ENCODE peak calls at places on chromosomes 6 and 20, in six cellular contexts. R, W, A, H, P and K are unnamed samples.

GRCh38 chr6:166381381-166381732 is 1.4 kb downstream of the MPC1 start:
- DNase-seq in R (no peak), W (no peak), A (no peak), H (no peak), P (no peak), K (no peak)

GRCh38 chr20:16308754-16309153 is 264.5 kb downstream of the KIF16B start:
- DNase-seq in R (no peak), W (no peak), A (no peak), H (no peak), P (no peak), K (no peak)

GRCh38 chr6:44116643-44117382 is 10.4 kb downstream of the MRPL14 start:
- DNase-seq in R (no peak), W (no peak), A (peak; percentile 73), H (no peak), P (no peak), K (no peak)

GRCh38 chr6:47690791-47691190 is 7.6 kb upstream of the ADGRF4 start:
- DNase-seq in R (no peak), W (no peak), A (no peak), H (no peak), P (no peak), K (no peak)

GRCh38 chr6:14734416-14735340 is 511.2 kb upstream of the JARID2 start:
- DNase-seq in R (no peak), W (no peak), A (peak; percentile 85), H (no peak), P (no peak), K (no peak)

GRCh38 chr6:73942581-73942980 is 246.6 kb downstream of the CD109 start:
- DNase-seq in R (no peak), W (no peak), A (peak; percentile 9), H (peak; percentile 1), P (no peak), K (no peak)

GRCh38 chr6:118735320-118735719 is 83.9 kb upstream of the CEP85L start:
- DNase-seq in R (no peak), W (no peak), A (peak; percentile 23), H (peak; percentile 58), P (no peak), K (no peak)

GRCh38 chr6:107244082-107244741 is 128.9 kb upstream of the BEND3 start:
- DNase-seq in R (no peak), W (no peak), A (no peak), H (no peak), P (no peak), K (no peak)

GRCh38 chr6:16273266-16273665 is 34.9 kb downstream of the GMPR start:
- DNase-seq in R (no peak), W (no peak), A (peak; percentile 76), H (no peak), P (no peak), K (no peak)

GRCh38 chr6:168526841-168527281 is 85.9 kb downstream of the SMOC2 start:
- DNase-seq in R (no peak), W (no peak), A (no peak), H (no peak), P (peak; percentile 68), K (no peak)

GRCh38 chr20:46118481-46119020 is 437 bp downstream of the CD40 start:
- DNase-seq in R (no peak), W (peak; percentile 54), A (no peak), H (peak; percentile 75), P (peak; percentile 40), K (no peak)

GRCh38 chr6:169425628-169426370 is 172.2 kb upstream of the THBS2 start:
- DNase-seq in R (no peak), W (no peak), A (peak; percentile 24), H (no peak), P (no peak), K (no peak)

GRCh38 chr6:2883673-2884072 is 19.4 kb downstream of the SERPINB9 start:
- DNase-seq in R (no peak), W (no peak), A (no peak), H (no peak), P (no peak), K (no peak)

GRCh38 chr20:52201395-52201794 is 9.8 kb upstream of the ZFP64 start:
- DNase-seq in R (no peak), W (no peak), A (no peak), H (no peak), P (no peak), K (no peak)

GRCh38 chr6:119160911-119161310 is 82.4 kb upstream of the FAM184A start:
- DNase-seq in R (no peak), W (no peak), A (peak; percentile 29), H (no peak), P (no peak), K (no peak)

GRCh38 chr20:18004389-18005031 is 35.7 kb downstream of the MGME1 start:
- DNase-seq in R (no peak), W (no peak), A (peak; percentile 85), H (no peak), P (no peak), K (no peak)

GRCh38 chr6:2899596-2899995 is 3.5 kb downstream of the SERPINB9 start:
- DNase-seq in R (no peak), W (no peak), A (no peak), H (no peak), P (no peak), K (no peak)

GRCh38 chr6:158047563-158048323 is 66.1 kb downstream of the SYNJ2 start:
- DNase-seq in R (no peak), W (no peak), A (no peak), H (no peak), P (peak; percentile 3), K (no peak)

GRCh38 chr6:145815351-145815772 is 767 bp upstream of the FBXO30 start:
- DNase-seq in R (peak; percentile 38), W (peak; percentile 38), A (peak; percentile 21), H (no peak), P (peak; percentile 16), K (no peak)

GRCh38 chr6:140355476-140355875 is 981.0 kb upstream of the CITED2 start:
- DNase-seq in R (no peak), W (no peak), A (peak; percentile 43), H (no peak), P (no peak), K (no peak)

GRCh38 chr20:11453430-11453829 is 464.3 kb upstream of the BTBD3 start:
- DNase-seq in R (no peak), W (no peak), A (peak; percentile 64), H (no peak), P (no peak), K (no peak)

GRCh38 chr6:131638013-131638412 is 911 bp downstream of the ENPP3 start:
- DNase-seq in R (no peak), W (no peak), A (no peak), H (no peak), P (no peak), K (no peak)

GRCh38 chr6:42762338-42762929 is 16.5 kb upstream of the TBCC start:
- DNase-seq in R (no peak), W (no peak), A (no peak), H (no peak), P (no peak), K (no peak)

GRCh38 chr6:158411998-158412397 is 99.7 kb downstream of the TULP4 start:
- DNase-seq in R (no peak), W (no peak), A (no peak), H (no peak), P (no peak), K (no peak)

GRCh38 chr6:142566628-142567396 is 265.0 kb downstream of the ADGRG6 start:
- DNase-seq in R (peak; percentile 5), W (peak; percentile 15), A (peak; percentile 63), H (peak; percentile 63), P (no peak), K (peak; percentile 8)
- H3K27ac ChIP-seq in R (no peak overlapping the region), W (no peak overlapping the region), A (no peak overlapping the region), H (no peak overlapping the region), P (no peak overlapping the region), K (no peak overlapping the region)

GRCh38 chr6:138571585-138572199 is 72.4 kb upstream of the NHSL1 start:
- DNase-seq in R (no peak), W (no peak), A (peak; percentile 34), H (peak; percentile 32), P (no peak), K (no peak)

GRCh38 chr6:138569970-138570715 is 70.8 kb upstream of the NHSL1 start:
- DNase-seq in R (no peak), W (no peak), A (peak; percentile 46), H (no peak), P (no peak), K (no peak)

GRCh38 chr6:138571174-138571573 is 71.9 kb upstream of the NHSL1 start:
- DNase-seq in R (no peak), W (no peak), A (peak; percentile 42), H (no peak), P (no peak), K (no peak)

GRCh38 chr6:138569554-138569953 is 70.3 kb upstream of the NHSL1 start:
- DNase-seq in R (no peak), W (no peak), A (no peak), H (no peak), P (no peak), K (no peak)

DNA sequence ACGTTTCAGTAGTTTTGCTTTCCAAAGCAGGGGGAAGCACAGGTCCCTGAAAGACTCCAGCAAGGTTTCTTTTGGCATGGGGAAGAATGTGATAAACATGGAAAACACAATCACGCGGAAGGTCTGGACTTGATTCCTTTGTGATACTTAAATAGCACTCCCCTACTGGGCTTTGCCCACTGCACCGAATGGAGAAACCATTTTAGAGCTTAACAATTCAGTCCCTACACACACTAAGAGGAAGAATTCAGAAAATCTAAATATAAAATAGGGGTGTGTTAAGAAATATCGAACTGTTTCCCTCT is 71.4 kb upstream of the NHSL1 start:
- DNase-seq in R (no peak), W (no peak), A (peak; percentile 23), H (peak; percentile 78), P (no peak), K (no peak)
- H3K27ac ChIP-seq in R (no peak overlapping the region), W (no peak overlapping the region), A (peak overlapping the region; percentile 38), H (no peak overlapping the region), P (peak overlapping the region; percentile 86), K (no peak overlapping the region)

GRCh38 chr6:136103101-136103688 is 146.9 kb downstream of the MTFR2 start:
- DNase-seq in R (no peak), W (no peak), A (peak; percentile 81), H (peak; percentile 18), P (no peak), K (no peak)
- H3K27ac ChIP-seq in R (no peak overlapping the region), W (peak overlapping the region; percentile 97), A (no peak overlapping the region), H (no peak overlapping the region), P (peak overlapping the region; percentile 91), K (no peak overlapping the region)

GRCh38 chr6:144415835-144416237 is 130.7 kb downstream of the UTRN start:
- DNase-seq in R (no peak), W (no peak), A (peak; percentile 69), H (no peak), P (no peak), K (no peak)

GRCh38 chr6:144416244-144416643 is 131.1 kb downstream of the UTRN start:
- DNase-seq in R (no peak), W (no peak), A (no peak), H (no peak), P (no peak), K (no peak)

GRCh38 chr6:144418969-144419545 is 133.9 kb downstream of the UTRN start:
- DNase-seq in R (no peak), W (no peak), A (no peak), H (no peak), P (no peak), K (no peak)

GRCh38 chr6:144416773-144417172 is 131.6 kb downstream of the UTRN start:
- DNase-seq in R (no peak), W (no peak), A (peak; percentile 60), H (no peak), P (no peak), K (no peak)

DNA sequence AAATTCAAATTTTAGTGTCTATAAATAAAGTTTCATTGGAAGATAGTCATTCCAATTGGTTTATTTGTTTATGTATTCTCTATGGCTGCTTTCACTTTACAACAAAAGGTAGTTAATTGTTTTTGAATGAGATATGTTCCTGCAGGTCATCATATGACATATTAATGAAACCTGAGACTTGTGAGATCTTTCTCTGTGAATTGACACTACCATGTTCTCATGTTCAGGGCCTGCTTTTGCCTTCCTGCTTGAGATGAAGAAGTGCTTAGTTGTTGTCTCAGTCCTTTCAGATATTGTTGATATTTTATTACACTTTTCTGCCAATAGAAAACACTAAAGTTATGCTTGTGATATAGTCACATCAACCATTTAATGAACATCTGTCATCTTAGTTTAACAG is 132.6 kb downstream of the UTRN start:
- DNase-seq in R (no peak), W (no peak), A (no peak), H (no peak), P (no peak), K (no peak)
- H3K27ac ChIP-seq in R (no peak overlapping the region), W (no peak overlapping the region), A (no peak overlapping the region), H (no peak overlapping the region), P (peak overlapping the region; percentile 38), K (no peak overlapping the region)